ENCODE peak calls at places on chromosomes 7 and 10, in ten cellular contexts. One of them, this sample, is unnamed. For H3K27me3 and H3K4me1, the result is how much of the 10 kb centered on the place peaks cover.

GRCh38 chr10:74880041-74880440 is 53.6 kb downstream of the KAT6B start:
- DNase-seq in hepatocyte: no peak
- DNase-seq in tibial nerve: no peak
- DNase-seq in CD8-positive, alpha-beta T cell: no peak
- DNase-seq in cardiac muscle cell: no peak
- DNase-seq in esophagus squamous epithelium: no peak
- DNase-seq in uterus: no peak
- DNase-seq in fibroblast of lung: peak
- DNase-seq in A673: no peak
- DNase-seq in GM23248: no peak
- DNase-seq in this sample: no peak

GRCh38 chr10:48470893-48471805 is 133.7 kb downstream of the ARHGAP22 start:
- DNase-seq in fibroblast of lung: peak
- DNase-seq in cardiac muscle cell: peak
- DNase-seq in GM23248: peak
- DNase-seq in esophagus squamous epithelium: no peak
- DNase-seq in tibial nerve: no peak
- DNase-seq in CD8-positive, alpha-beta T cell: no peak
- DNase-seq in hepatocyte: no peak
- DNase-seq in uterus: no peak
- DNase-seq in A673: no peak
- DNase-seq in this sample: no peak

GRCh38 chr7:117666019-117666418 is 186.2 kb downstream of the CFTR start:
- DNase-seq in fibroblast of lung: peak
- DNase-seq in cardiac muscle cell: peak
- DNase-seq in esophagus squamous epithelium: no peak
- DNase-seq in tibial nerve: no peak
- DNase-seq in hepatocyte: no peak
- DNase-seq in uterus: no peak
- DNase-seq in CD8-positive, alpha-beta T cell: no peak
- DNase-seq in A673: no peak
- DNase-seq in GM23248: peak
- DNase-seq in this sample: no peak

GRCh38 chr7:148084138-148084537 is 506.4 kb upstream of the C7orf33 start:
- DNase-seq in hepatocyte: peak
- DNase-seq in GM23248: peak
- DNase-seq in fibroblast of lung: peak
- DNase-seq in cardiac muscle cell: peak
- DNase-seq in tibial nerve: peak
- DNase-seq in CD8-positive, alpha-beta T cell: no peak
- DNase-seq in A673: peak
- DNase-seq in uterus: no peak
- DNase-seq in esophagus squamous epithelium: no peak
- DNase-seq in this sample: peak

GRCh38 chr10:3516626-3517255 is 268.3 kb downstream of the KLF6 start:
- DNase-seq in tibial nerve: no peak
- DNase-seq in CD8-positive, alpha-beta T cell: no peak
- DNase-seq in GM23248: peak
- DNase-seq in hepatocyte: no peak
- DNase-seq in A673: no peak
- DNase-seq in cardiac muscle cell: no peak
- DNase-seq in esophagus squamous epithelium: no peak
- DNase-seq in fibroblast of lung: peak
- DNase-seq in uterus: no peak
- DNase-seq in this sample: no peak

GRCh38 chr7:41098402-41098801 is 604.5 kb downstream of the INHBA start:
- DNase-seq in uterus: no peak
- DNase-seq in CD8-positive, alpha-beta T cell: no peak
- DNase-seq in GM23248: no peak
- DNase-seq in hepatocyte: no peak
- DNase-seq in tibial nerve: no peak
- DNase-seq in esophagus squamous epithelium: no peak
- DNase-seq in fibroblast of lung: peak
- DNase-seq in A673: no peak
- DNase-seq in cardiac muscle cell: no peak
- DNase-seq in this sample: no peak

GRCh38 chr7:31371621-31372020 is 31.1 kb upstream of the NEUROD6 start:
- DNase-seq in GM23248: no peak
- DNase-seq in A673: no peak
- DNase-seq in tibial nerve: no peak
- DNase-seq in uterus: no peak
- DNase-seq in CD8-positive, alpha-beta T cell: no peak
- DNase-seq in cardiac muscle cell: no peak
- DNase-seq in fibroblast of lung: no peak
- DNase-seq in esophagus squamous epithelium: no peak
- DNase-seq in hepatocyte: no peak
- DNase-seq in this sample: no peak

GRCh38 chr10:117817116-117817515 is 229.6 kb downstream of the RAB11FIP2 start:
- DNase-seq in A673: no peak
- DNase-seq in tibial nerve: no peak
- DNase-seq in cardiac muscle cell: no peak
- DNase-seq in GM23248: no peak
- DNase-seq in CD8-positive, alpha-beta T cell: no peak
- DNase-seq in esophagus squamous epithelium: no peak
- DNase-seq in hepatocyte: no peak
- DNase-seq in fibroblast of lung: no peak
- DNase-seq in uterus: no peak
- DNase-seq in this sample: no peak

GRCh38 chr7:5352440-5353010 is 69.8 kb downstream of the SLC29A4 start:
- DNase-seq in hepatocyte: no peak
- DNase-seq in GM23248: no peak
- DNase-seq in fibroblast of lung: no peak
- DNase-seq in CD8-positive, alpha-beta T cell: no peak
- DNase-seq in tibial nerve: no peak
- DNase-seq in esophagus squamous epithelium: no peak
- DNase-seq in A673: no peak
- DNase-seq in uterus: peak
- DNase-seq in cardiac muscle cell: no peak
- DNase-seq in this sample: no peak

GRCh38 chr7:5349437-5350173 is 66.9 kb downstream of the SLC29A4 start:
- DNase-seq in hepatocyte: no peak
- DNase-seq in tibial nerve: no peak
- DNase-seq in CD8-positive, alpha-beta T cell: no peak
- DNase-seq in esophagus squamous epithelium: no peak
- DNase-seq in GM23248: no peak
- DNase-seq in fibroblast of lung: no peak
- DNase-seq in A673: no peak
- DNase-seq in uterus: no peak
- DNase-seq in cardiac muscle cell: no peak
- DNase-seq in this sample: no peak

GRCh38 chr7:5350600-5351385 is 68.0 kb downstream of the SLC29A4 start:
- DNase-seq in cardiac muscle cell: no peak
- DNase-seq in esophagus squamous epithelium: no peak
- DNase-seq in GM23248: no peak
- DNase-seq in uterus: peak
- DNase-seq in fibroblast of lung: no peak
- DNase-seq in tibial nerve: no peak
- DNase-seq in CD8-positive, alpha-beta T cell: no peak
- DNase-seq in hepatocyte: no peak
- DNase-seq in A673: no peak
- DNase-seq in this sample: no peak

GRCh38 chr7:5350174-5350463 is 67.4 kb downstream of the SLC29A4 start:
- DNase-seq in uterus: no peak
- DNase-seq in GM23248: no peak
- DNase-seq in tibial nerve: no peak
- DNase-seq in esophagus squamous epithelium: no peak
- DNase-seq in CD8-positive, alpha-beta T cell: no peak
- DNase-seq in cardiac muscle cell: no peak
- DNase-seq in fibroblast of lung: no peak
- DNase-seq in hepatocyte: no peak
- DNase-seq in A673: no peak
- DNase-seq in this sample: no peak

GRCh38 chr7:5351508-5352265 is 68.9 kb downstream of the SLC29A4 start:
- DNase-seq in GM23248: no peak
- DNase-seq in CD8-positive, alpha-beta T cell: no peak
- DNase-seq in esophagus squamous epithelium: no peak
- DNase-seq in hepatocyte: no peak
- DNase-seq in tibial nerve: no peak
- DNase-seq in A673: no peak
- DNase-seq in fibroblast of lung: no peak
- DNase-seq in uterus: no peak
- DNase-seq in cardiac muscle cell: no peak
- DNase-seq in this sample: no peak
- H3K27me3 ChIP-seq in GM23248: under half
- H3K27me3 ChIP-seq in CD8-positive, alpha-beta T cell: under half
- H3K27me3 ChIP-seq in esophagus squamous epithelium: under half
- H3K27me3 ChIP-seq in hepatocyte: under half
- H3K27me3 ChIP-seq in tibial nerve: under half
- H3K27me3 ChIP-seq in A673: under half
- H3K27me3 ChIP-seq in fibroblast of lung: under half
- H3K27me3 ChIP-seq in uterus: under half
- H3K27me3 ChIP-seq in cardiac muscle cell: under half
- H3K27me3 ChIP-seq in this sample: under half

DNA sequence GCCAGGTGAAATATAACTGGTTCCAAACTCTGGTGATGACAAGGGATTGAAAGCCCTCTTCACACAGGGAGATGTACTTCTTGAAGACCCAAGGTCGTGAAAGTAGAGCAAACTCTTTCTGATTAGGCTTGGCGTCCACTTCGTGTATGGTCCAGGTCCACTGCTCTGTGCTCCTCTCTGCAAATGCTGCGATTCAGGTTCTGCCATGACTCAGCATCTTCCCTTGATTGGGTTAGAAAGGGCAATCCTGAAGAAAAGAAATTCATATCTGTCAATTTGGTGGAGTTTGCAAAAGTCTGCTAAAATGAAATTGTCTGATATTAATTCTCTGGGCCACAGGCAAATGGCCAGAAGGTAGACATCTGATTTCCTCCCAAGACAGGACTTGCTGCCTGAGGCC is 431.4 kb downstream of the ACTR3B start:
- DNase-seq in uterus: no peak
- DNase-seq in tibial nerve: no peak
- DNase-seq in A673: no peak
- DNase-seq in GM23248: no peak
- DNase-seq in fibroblast of lung: no peak
- DNase-seq in CD8-positive, alpha-beta T cell: no peak
- DNase-seq in hepatocyte: no peak
- DNase-seq in cardiac muscle cell: no peak
- DNase-seq in esophagus squamous epithelium: no peak
- DNase-seq in this sample: no peak
- H3K4me1 ChIP-seq in uterus: under half
- H3K4me1 ChIP-seq in tibial nerve: under half
- H3K4me1 ChIP-seq in A673: under half
- H3K4me1 ChIP-seq in GM23248: under half
- H3K4me1 ChIP-seq in fibroblast of lung: under half
- H3K4me1 ChIP-seq in CD8-positive, alpha-beta T cell: under half
- H3K4me1 ChIP-seq in hepatocyte: under half
- H3K4me1 ChIP-seq in cardiac muscle cell: under half
- H3K4me1 ChIP-seq in esophagus squamous epithelium: under half
- H3K4me1 ChIP-seq in this sample: under half

GRCh38 chr10:103852189-103852711 is 3.1 kb downstream of the SH3PXD2A start:
- DNase-seq in A673: no peak
- DNase-seq in cardiac muscle cell: peak
- DNase-seq in fibroblast of lung: peak
- DNase-seq in esophagus squamous epithelium: no peak
- DNase-seq in uterus: no peak
- DNase-seq in CD8-positive, alpha-beta T cell: no peak
- DNase-seq in GM23248: peak
- DNase-seq in hepatocyte: peak
- DNase-seq in tibial nerve: no peak
- DNase-seq in this sample: no peak

GRCh38 chr10:103852856-103853255 is 2.5 kb downstream of the SH3PXD2A start:
- DNase-seq in A673: no peak
- DNase-seq in fibroblast of lung: no peak
- DNase-seq in esophagus squamous epithelium: no peak
- DNase-seq in tibial nerve: peak
- DNase-seq in uterus: no peak
- DNase-seq in GM23248: peak
- DNase-seq in CD8-positive, alpha-beta T cell: no peak
- DNase-seq in cardiac muscle cell: peak
- DNase-seq in hepatocyte: no peak
- DNase-seq in this sample: no peak

GRCh38 chr10:103854265-103854686 is 1.1 kb downstream of the SH3PXD2A start:
- DNase-seq in hepatocyte: peak
- DNase-seq in uterus: no peak
- DNase-seq in fibroblast of lung: no peak
- DNase-seq in A673: peak
- DNase-seq in cardiac muscle cell: no peak
- DNase-seq in GM23248: no peak
- DNase-seq in CD8-positive, alpha-beta T cell: no peak
- DNase-seq in esophagus squamous epithelium: no peak
- DNase-seq in tibial nerve: no peak
- DNase-seq in this sample: peak

GRCh38 chr10:103854687-103855423 is 521 bp downstream of the SH3PXD2A start:
- DNase-seq in A673: peak
- DNase-seq in GM23248: peak
- DNase-seq in cardiac muscle cell: peak
- DNase-seq in uterus: peak
- DNase-seq in CD8-positive, alpha-beta T cell: no peak
- DNase-seq in fibroblast of lung: peak
- DNase-seq in esophagus squamous epithelium: no peak
- DNase-seq in hepatocyte: peak
- DNase-seq in tibial nerve: no peak
- DNase-seq in this sample: peak

DNA sequence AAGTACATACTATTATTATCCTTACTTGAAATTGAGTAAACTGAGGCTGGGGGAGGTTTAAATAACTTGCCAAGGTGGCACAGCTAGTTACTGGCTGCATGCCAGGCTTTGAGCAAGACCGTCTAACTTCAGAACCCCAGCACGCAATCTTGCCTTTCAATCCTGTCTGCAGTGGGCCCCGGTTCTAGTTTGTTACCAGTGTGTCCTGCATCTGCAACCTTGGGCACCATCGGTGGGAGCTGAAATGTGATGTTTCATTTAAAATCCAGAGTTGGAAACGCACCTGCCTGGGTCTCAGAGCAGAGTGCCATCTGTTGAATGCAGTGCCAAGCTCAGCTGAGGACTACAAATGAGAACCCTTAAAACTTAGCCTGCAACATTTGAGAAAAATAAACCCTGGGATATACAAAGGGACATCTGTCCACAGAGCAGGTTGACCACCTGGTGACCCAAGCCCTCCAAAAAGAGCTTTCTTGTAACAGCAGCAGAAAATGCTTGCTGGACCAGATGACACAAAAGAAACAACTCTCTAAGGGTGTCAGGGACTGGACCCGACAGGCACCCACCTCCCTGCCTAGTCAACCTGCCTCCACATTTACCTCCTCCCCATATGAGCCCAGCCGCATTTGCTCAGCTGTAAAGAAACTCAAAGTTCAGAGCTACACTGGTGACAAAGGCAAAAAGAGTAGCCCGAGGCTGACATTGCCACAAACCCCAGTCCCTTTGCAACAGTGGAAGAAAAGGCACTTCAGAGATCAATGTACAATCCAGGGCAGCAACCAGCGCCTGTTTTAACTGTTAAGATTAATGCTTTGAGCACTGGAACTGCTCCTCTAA is 1.7 kb downstream of the SH3PXD2A start:
- DNase-seq in GM23248: no peak
- DNase-seq in hepatocyte: no peak
- DNase-seq in fibroblast of lung: no peak
- DNase-seq in tibial nerve: no peak
- DNase-seq in CD8-positive, alpha-beta T cell: no peak
- DNase-seq in A673: no peak
- DNase-seq in cardiac muscle cell: no peak
- DNase-seq in esophagus squamous epithelium: no peak
- DNase-seq in uterus: no peak
- DNase-seq in this sample: no peak
- H3K4me3 ChIP-seq in GM23248: peak
- H3K4me3 ChIP-seq in hepatocyte: no peak
- H3K4me3 ChIP-seq in fibroblast of lung: peak
- H3K4me3 ChIP-seq in tibial nerve: peak
- H3K4me3 ChIP-seq in CD8-positive, alpha-beta T cell: no peak
- H3K4me3 ChIP-seq in A673: peak
- H3K4me3 ChIP-seq in cardiac muscle cell: peak
- H3K4me3 ChIP-seq in esophagus squamous epithelium: peak
- H3K4me3 ChIP-seq in uterus: peak
- H3K4me3 ChIP-seq in this sample: peak

GRCh38 chr7:128358233-128358632 is 3.3 kb downstream of the PRRT4 start:
- DNase-seq in cardiac muscle cell: no peak
- DNase-seq in hepatocyte: no peak
- DNase-seq in CD8-positive, alpha-beta T cell: no peak
- DNase-seq in tibial nerve: no peak
- DNase-seq in esophagus squamous epithelium: no peak
- DNase-seq in GM23248: peak
- DNase-seq in A673: no peak
- DNase-seq in uterus: no peak
- DNase-seq in fibroblast of lung: no peak
- DNase-seq in this sample: no peak
- H3K27me3 ChIP-seq in cardiac muscle cell: under half
- H3K27me3 ChIP-seq in hepatocyte: under half
- H3K27me3 ChIP-seq in CD8-positive, alpha-beta T cell: under half
- H3K27me3 ChIP-seq in tibial nerve: under half
- H3K27me3 ChIP-seq in esophagus squamous epithelium: under half
- H3K27me3 ChIP-seq in GM23248: under half
- H3K27me3 ChIP-seq in A673: under half
- H3K27me3 ChIP-seq in uterus: under half
- H3K27me3 ChIP-seq in fibroblast of lung: under half
- H3K27me3 ChIP-seq in this sample: under half